ENCODE peak calls at places on chromosomes 4 and X, in eight cellular contexts. B is GM23248; Q is spleen; D is cardiac fibroblast; V is Peyer's patch; A is AG09309; X is ovary; Z is CD4-positive, CD25-positive, alpha-beta regulatory T cell. E is an unnamed sample.

GRCh38 chrX:2967998-2968909 is 38.1 kb upstream of the ARSH start:
- DNase-seq in A (no peak), B (peak; percentile 66), Z (no peak), V (no peak), X (peak; percentile 15), Q (no peak), D (peak; percentile 49), E (no peak)

GRCh38 chr4:186724861-186725419 is 1.3 kb upstream of the FAT1 start:
- DNase-seq in D (peak; percentile 55), V (no peak), Q (no peak), A (no peak), X (peak; percentile 16), B (peak; percentile 58), Z (no peak), E (no peak)

GRCh38 chr4:77734928-77735327 is 84.2 kb downstream of the CNOT6L start:
- DNase-seq in B (peak; percentile 29), Z (peak; percentile 29), D (peak; percentile 64), A (peak; percentile 46), X (no peak), Q (no peak), V (no peak), E (peak; percentile 36)

GRCh38 chrX:2652106-2652505 is 39.0 kb upstream of the CD99 start:
- DNase-seq in A (no peak), X (no peak), B (no peak), D (no peak), Z (no peak), V (no peak), Q (no peak), E (no peak)

GRCh38 chr4:8537041-8537461 is 43.1 kb upstream of the GPR78 start:
- DNase-seq in V (peak; percentile 80), X (peak; percentile 79), B (peak; percentile 96), Q (no peak), A (no peak), Z (no peak), D (peak; percentile 90), E (peak; percentile 57)

GRCh38 chr4:62394751-62395150 is 1194.6 kb downstream of the ADGRL3 start:
- DNase-seq in D (no peak), Z (no peak), Q (no peak), B (no peak), X (no peak), V (no peak), A (no peak), E (no peak)

GRCh38 chr4:112978691-112979472 is 70.6 kb upstream of the ANK2 start:
- DNase-seq in Q (no peak), V (no peak), Z (no peak), B (peak; percentile 74), X (no peak), A (peak; percentile 5), D (peak; percentile 65), E (no peak)

GRCh38 chr4:115454228-115454627 is 340.8 kb upstream of the NDST4 start:
- DNase-seq in A (no peak), X (no peak), V (no peak), Q (no peak), Z (no peak), D (no peak), B (no peak), E (no peak)

GRCh38 chr4:138891610-138892009 is 124.0 kb upstream of the NOCT start:
- DNase-seq in B (peak; percentile 53), X (no peak), D (no peak), A (no peak), Q (no peak), Z (no peak), V (no peak), E (no peak)

GRCh38 chrX:13092455-13092941 is 48.1 kb upstream of the FAM9C start:
- DNase-seq in X (no peak), Z (peak; percentile 78), A (no peak), Q (peak; percentile 90), D (no peak), V (peak; percentile 87), B (no peak), E (peak; percentile 82)

GRCh38 chrX:97027384-97027922 is 143.7 kb downstream of the RPA4 start:
- DNase-seq in B (no peak), X (no peak), A (no peak), D (no peak), Q (no peak), Z (no peak), V (no peak), E (no peak)

GRCh38 chrX:151596282-151596681 is 32.8 kb downstream of the PASD1 start:
- DNase-seq in B (no peak), Q (no peak), Z (no peak), X (no peak), D (no peak), V (no peak), A (no peak), E (no peak)

GRCh38 chr4:158946825-158947224 is 156.1 kb upstream of the RAPGEF2 start:
- DNase-seq in X (no peak), Q (no peak), Z (no peak), A (no peak), B (no peak), V (no peak), D (no peak), E (no peak)

GRCh38 chrX:124518888-124519287 is 172.5 kb downstream of the SH2D1A start:
- DNase-seq in X (no peak), Q (no peak), A (no peak), Z (no peak), B (peak; percentile 35), V (no peak), D (no peak), E (no peak)

DNA sequence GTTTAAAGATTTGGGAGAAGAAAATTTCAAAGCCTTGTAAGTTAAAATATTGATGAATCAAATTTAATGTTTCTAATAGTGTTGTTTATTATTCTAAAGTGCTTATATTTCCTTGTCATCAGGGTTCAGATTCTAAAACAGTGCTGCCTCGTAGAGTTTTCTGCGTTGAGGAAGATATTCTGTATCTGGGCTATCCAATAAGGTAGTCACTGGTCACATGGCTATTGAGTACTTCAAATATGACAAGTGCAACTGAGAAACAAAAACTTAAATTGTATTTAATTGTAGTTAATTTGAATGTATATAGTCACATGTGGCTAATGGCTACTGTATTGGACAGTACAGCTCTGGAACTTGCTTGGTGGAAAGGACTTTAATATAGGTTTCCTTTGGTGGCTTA is 1.1 kb downstream of the ALB start:
- DNase-seq in Z (no peak), A (no peak), Q (no peak), V (no peak), B (no peak), D (no peak), X (no peak), E (no peak)
- H3K4me3 ChIP-seq in Z (no peak overlapping the region), A (no peak overlapping the region), Q (no peak overlapping the region), V (no peak overlapping the region), B (no peak overlapping the region), D (no peak overlapping the region), X (no peak overlapping the region), E (no peak overlapping the region)

GRCh38 chrX:137569470-137569891 is 3.6 kb downstream of the ZIC3 start:
- DNase-seq in A (no peak), B (no peak), Z (no peak), X (no peak), D (no peak), V (no peak), Q (no peak), E (no peak)
- H3K4me3 ChIP-seq in A (no peak overlapping the region), B (no peak overlapping the region), Z (no peak overlapping the region), X (no peak overlapping the region), D (no peak overlapping the region), V (no peak overlapping the region), Q (no peak overlapping the region), E (no peak overlapping the region)

GRCh38 chr4:17788956-17789355 is 7.5 kb upstream of the FAM184B start:
- DNase-seq in V (no peak), B (peak; percentile 24), Q (no peak), A (no peak), D (no peak), X (no peak), Z (no peak), E (no peak)

GRCh38 chr4:17786567-17786966 is 5.1 kb upstream of the FAM184B start:
- DNase-seq in X (no peak), D (no peak), A (no peak), Q (no peak), B (no peak), V (no peak), Z (no peak), E (no peak)

GRCh38 chr4:17781831-17782287 is 438 bp upstream of the FAM184B start:
- DNase-seq in V (no peak), B (peak; percentile 20), Q (no peak), D (no peak), Z (no peak), A (no peak), X (no peak), E (no peak)

GRCh38 chr4:17787315-17787714 is 5.9 kb upstream of the FAM184B start:
- DNase-seq in B (peak; percentile 74), D (peak; percentile 56), V (no peak), A (no peak), Z (no peak), X (no peak), Q (no peak), E (no peak)

GRCh38 chr4:17785858-17786257 is 4.4 kb upstream of the FAM184B start:
- DNase-seq in D (no peak), B (no peak), Z (no peak), V (no peak), A (no peak), X (no peak), Q (no peak), E (no peak)
- H3K4me3 ChIP-seq in D (no peak overlapping the region), B (no peak overlapping the region), Z (no peak overlapping the region), V (no peak overlapping the region), A (no peak overlapping the region), X (no peak overlapping the region), Q (no peak overlapping the region), E (no peak overlapping the region)

GRCh38 chr4:80081566-80081965 is 8.5 kb upstream of the ANTXR2 start:
- DNase-seq in V (no peak), Z (no peak), D (no peak), A (no peak), X (no peak), Q (no peak), B (no peak), E (no peak)

GRCh38 chr4:80082693-80083092 is 9.7 kb upstream of the ANTXR2 start:
- DNase-seq in D (peak; percentile 39), A (no peak), Z (no peak), V (no peak), Q (no peak), X (no peak), B (peak; percentile 39), E (no peak)

GRCh38 chr4:80077639-80078038 is 4.6 kb upstream of the ANTXR2 start:
- DNase-seq in A (no peak), B (peak; percentile 40), Z (peak; percentile 26), X (no peak), D (peak; percentile 75), V (no peak), Q (no peak), E (no peak)

GRCh38 chr4:80078361-80079092 is 5.5 kb upstream of the ANTXR2 start:
- DNase-seq in D (no peak), B (no peak), A (no peak), Z (no peak), Q (no peak), V (no peak), X (no peak), E (no peak)

DNA sequence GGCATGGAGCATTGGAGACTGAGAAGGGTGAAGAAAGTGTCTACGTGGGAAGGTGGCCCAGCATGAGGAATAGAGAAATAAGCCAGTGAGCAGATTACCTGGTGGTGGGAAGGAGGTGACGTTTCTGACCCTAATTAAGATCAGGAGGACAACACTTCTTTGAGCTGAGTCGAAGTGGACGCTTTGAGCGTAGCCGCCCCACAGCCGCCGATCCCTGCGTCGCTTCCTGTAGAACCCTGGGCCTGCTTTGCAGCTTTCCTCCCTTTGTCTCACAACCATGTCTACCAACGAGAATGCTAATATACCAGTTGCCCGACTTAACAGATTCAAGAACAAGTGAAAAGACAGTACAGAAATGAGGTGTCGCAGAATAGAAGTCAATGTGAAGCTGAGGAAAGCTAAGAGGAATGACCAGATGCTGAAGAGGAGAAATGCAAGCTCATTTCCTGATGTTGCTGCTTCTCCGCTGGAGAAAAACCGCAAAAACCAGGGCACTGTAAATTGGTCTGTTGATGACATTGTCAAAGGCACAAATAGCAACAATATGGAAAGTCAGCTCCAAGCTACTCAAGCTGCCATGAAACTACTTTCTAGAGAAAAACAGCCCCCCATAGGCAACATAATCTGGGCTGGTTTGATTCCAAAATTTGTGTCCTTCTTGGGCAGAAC is 6.4 kb upstream of the ANTXR2 start:
- DNase-seq in Q (peak; percentile 66), X (no peak), Z (no peak), A (no peak), V (no peak), D (no peak), B (no peak), E (no peak)
- H3K4me3 ChIP-seq in Q (peak overlapping the region; percentile 6), X (no peak overlapping the region), Z (no peak overlapping the region), A (no peak overlapping the region), V (no peak overlapping the region), D (no peak overlapping the region), B (no peak overlapping the region), E (no peak overlapping the region)

E was measured in GM06990.